ENCODE peak calls at places on chromosomes 2 and 18, in four cellular contexts. O is fibroblast of the conjunctiva, L is GM12878, M is HEK293T. R is an unnamed sample.

GRCh38 chr18:37124511-37124910 is 295.6 kb downstream of the KIAA1328 start:
- DNase-seq in O (no peak), L (peak; percentile 9), M (no peak), R (no peak)

GRCh38 chr2:54709341-54709809 is 14.1 kb upstream of the EML6 start:
- DNase-seq in O (no peak), L (no peak), M (no peak), R (no peak)

GRCh38 chr2:237141556-237141955 is 55.9 kb downstream of the COPS8 start:
- DNase-seq in M (no peak), O (peak; percentile 90), L (no peak), R (no peak)

GRCh38 chr18:11482271-11482670 is 127.1 kb upstream of the SLC35G4 start:
- DNase-seq in L (no peak), O (no peak), M (no peak), R (no peak)

GRCh38 chr2:2536416-2537056 is 205.5 kb upstream of the MYT1L start:
- DNase-seq in M (no peak), O (no peak), L (no peak), R (no peak)

GRCh38 chr2:64876137-64876647 is 113.0 kb upstream of the SLC1A4 start:
- DNase-seq in L (no peak), M (no peak), O (no peak), R (peak; percentile 72)

GRCh38 chr18:67232406-67232805 is 284.1 kb downstream of the DSEL start:
- DNase-seq in M (no peak), O (peak; percentile 39), L (no peak), R (no peak)

GRCh38 chr2:198173242-198173641 is 368.8 kb downstream of the PLCL1 start:
- DNase-seq in O (no peak), M (no peak), L (no peak), R (no peak)

R was measured in PC-9.